ENCODE peak calls at places on chromosomes 4 and X, in seven cellular contexts. One of them, this sample, is unnamed.

GRCh38 chrX:131068945-131069719 is 11.0 kb downstream of the ARHGAP36 start:
- DNase-seq in IMR-90: no peak
- DNase-seq in Peyer's patch: no peak
- DNase-seq in heart right ventricle: no peak
- DNase-seq in HFF-Myc: no peak
- DNase-seq in lower lobe of right lung: no peak
- DNase-seq in lower leg skin: no peak
- DNase-seq in this sample: peak

GRCh38 chr4:151358266-151358665 is 32.9 kb upstream of the SH3D19 start:
- DNase-seq in IMR-90: no peak
- DNase-seq in Peyer's patch: no peak
- DNase-seq in heart right ventricle: peak
- DNase-seq in HFF-Myc: no peak
- DNase-seq in lower lobe of right lung: no peak
- DNase-seq in lower leg skin: no peak
- DNase-seq in this sample: no peak

GRCh38 chr4:183444953-183445543 is 612 bp downstream of the CDKN2AIP start:
- DNase-seq in IMR-90: no peak
- DNase-seq in Peyer's patch: peak
- DNase-seq in heart right ventricle: peak
- DNase-seq in HFF-Myc: no peak
- DNase-seq in lower lobe of right lung: peak
- DNase-seq in lower leg skin: no peak
- DNase-seq in this sample: peak

GRCh38 chr4:55947254-55947882 is 1.4 kb upstream of the CEP135 start:
- DNase-seq in IMR-90: peak
- DNase-seq in Peyer's patch: peak
- DNase-seq in heart right ventricle: no peak
- DNase-seq in HFF-Myc: no peak
- DNase-seq in lower lobe of right lung: no peak
- DNase-seq in lower leg skin: no peak
- DNase-seq in this sample: no peak

GRCh38 chr4:14446311-14446710 is 556.0 kb upstream of the CPEB2 start:
- DNase-seq in IMR-90: peak
- DNase-seq in Peyer's patch: no peak
- DNase-seq in heart right ventricle: no peak
- DNase-seq in HFF-Myc: no peak
- DNase-seq in lower lobe of right lung: no peak
- DNase-seq in lower leg skin: no peak
- DNase-seq in this sample: no peak

GRCh38 chrX:131607796-131608369 is 64.0 kb downstream of the OR13H1 start:
- DNase-seq in IMR-90: no peak
- DNase-seq in Peyer's patch: no peak
- DNase-seq in heart right ventricle: no peak
- DNase-seq in HFF-Myc: no peak
- DNase-seq in lower lobe of right lung: no peak
- DNase-seq in lower leg skin: no peak
- DNase-seq in this sample: no peak

GRCh38 chrX:11619426-11619825 is 46.3 kb downstream of the ARHGAP6 start:
- DNase-seq in IMR-90: peak
- DNase-seq in Peyer's patch: no peak
- DNase-seq in heart right ventricle: no peak
- DNase-seq in HFF-Myc: no peak
- DNase-seq in lower lobe of right lung: no peak
- DNase-seq in lower leg skin: no peak
- DNase-seq in this sample: peak

GRCh38 chrX:57121162-57121741 is at the start of gene SPIN2B:
- DNase-seq in IMR-90: peak
- DNase-seq in Peyer's patch: peak
- DNase-seq in heart right ventricle: peak
- DNase-seq in HFF-Myc: peak
- DNase-seq in lower lobe of right lung: peak
- DNase-seq in lower leg skin: peak
- DNase-seq in this sample: peak

GRCh38 chrX:19772306-19772705 is 115.1 kb downstream of the SH3KBP1 start:
- DNase-seq in IMR-90: peak
- DNase-seq in Peyer's patch: no peak
- DNase-seq in heart right ventricle: peak
- DNase-seq in HFF-Myc: no peak
- DNase-seq in lower lobe of right lung: no peak
- DNase-seq in lower leg skin: no peak
- DNase-seq in this sample: peak

GRCh38 chr4:19300213-19300612 is 951.5 kb upstream of the SLIT2 start:
- DNase-seq in IMR-90: peak
- DNase-seq in Peyer's patch: no peak
- DNase-seq in heart right ventricle: no peak
- DNase-seq in HFF-Myc: peak
- DNase-seq in lower lobe of right lung: no peak
- DNase-seq in lower leg skin: no peak
- DNase-seq in this sample: no peak

GRCh38 chrX:133699023-133699728 is 283.9 kb upstream of the GPC4 start:
- DNase-seq in IMR-90: no peak
- DNase-seq in Peyer's patch: no peak
- DNase-seq in heart right ventricle: no peak
- DNase-seq in HFF-Myc: no peak
- DNase-seq in lower lobe of right lung: no peak
- DNase-seq in lower leg skin: no peak
- DNase-seq in this sample: no peak

GRCh38 chr4:174591243-174592021 is 69.1 kb upstream of the HPGD start:
- DNase-seq in IMR-90: no peak
- DNase-seq in Peyer's patch: no peak
- DNase-seq in heart right ventricle: no peak
- DNase-seq in HFF-Myc: no peak
- DNase-seq in lower lobe of right lung: no peak
- DNase-seq in lower leg skin: no peak
- DNase-seq in this sample: no peak

GRCh38 chr4:158827475-158828085 is 58.8 kb downstream of the FNIP2 start:
- DNase-seq in IMR-90: no peak
- DNase-seq in Peyer's patch: no peak
- DNase-seq in heart right ventricle: no peak
- DNase-seq in HFF-Myc: no peak
- DNase-seq in lower lobe of right lung: no peak
- DNase-seq in lower leg skin: no peak
- DNase-seq in this sample: no peak

GRCh38 chrX:40542208-40542607 is 38.6 kb upstream of the ATP6AP2 start:
- DNase-seq in IMR-90: no peak
- DNase-seq in Peyer's patch: no peak
- DNase-seq in heart right ventricle: no peak
- DNase-seq in HFF-Myc: no peak
- DNase-seq in lower lobe of right lung: no peak
- DNase-seq in lower leg skin: no peak
- DNase-seq in this sample: no peak

GRCh38 chr4:146132445-146132844 is 43.1 kb upstream of the LSM6 start:
- DNase-seq in IMR-90: no peak
- DNase-seq in Peyer's patch: no peak
- DNase-seq in heart right ventricle: no peak
- DNase-seq in HFF-Myc: no peak
- DNase-seq in lower lobe of right lung: no peak
- DNase-seq in lower leg skin: no peak
- DNase-seq in this sample: no peak

GRCh38 chrX:50154429-50154828 is 46.4 kb downstream of the AKAP4 start:
- DNase-seq in IMR-90: no peak
- DNase-seq in Peyer's patch: no peak
- DNase-seq in heart right ventricle: no peak
- DNase-seq in HFF-Myc: no peak
- DNase-seq in lower lobe of right lung: no peak
- DNase-seq in lower leg skin: no peak
- DNase-seq in this sample: no peak

GRCh38 chr4:14897217-14897616 is 105.1 kb upstream of the CPEB2 start:
- DNase-seq in IMR-90: no peak
- DNase-seq in Peyer's patch: no peak
- DNase-seq in heart right ventricle: no peak
- DNase-seq in HFF-Myc: no peak
- DNase-seq in lower lobe of right lung: no peak
- DNase-seq in lower leg skin: no peak
- DNase-seq in this sample: no peak

GRCh38 chr4:141439223-141439622 is 197.2 kb upstream of the IL15 start:
- DNase-seq in IMR-90: no peak
- DNase-seq in Peyer's patch: no peak
- DNase-seq in heart right ventricle: no peak
- DNase-seq in HFF-Myc: no peak
- DNase-seq in lower lobe of right lung: no peak
- DNase-seq in lower leg skin: no peak
- DNase-seq in this sample: no peak

GRCh38 chr4:180558427-180558826 is 1684.8 kb upstream of the TENM3 start:
- DNase-seq in IMR-90: no peak
- DNase-seq in Peyer's patch: no peak
- DNase-seq in heart right ventricle: no peak
- DNase-seq in HFF-Myc: no peak
- DNase-seq in lower lobe of right lung: no peak
- DNase-seq in lower leg skin: no peak
- DNase-seq in this sample: no peak

DNA sequence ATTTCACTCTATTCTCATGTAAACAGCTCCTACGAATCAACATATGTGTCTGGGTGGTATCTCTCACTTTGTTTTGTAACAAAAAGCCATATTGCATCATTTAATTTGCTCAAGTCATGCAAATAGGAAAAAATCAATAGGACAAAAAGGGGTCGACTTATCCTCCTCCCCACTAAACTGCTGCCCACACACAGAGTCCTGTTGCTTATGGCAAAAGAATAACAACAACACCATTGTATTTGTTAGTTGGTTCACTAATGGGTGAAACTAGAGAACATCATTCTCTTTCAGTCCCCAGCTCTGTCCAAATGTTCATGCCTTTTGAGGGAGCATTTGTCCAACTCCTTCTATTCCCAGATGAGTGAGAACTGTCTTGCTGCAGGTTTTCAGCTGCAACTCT is 2.1 kb downstream of the HHIP start:
- DNase-seq in IMR-90: no peak
- DNase-seq in Peyer's patch: no peak
- DNase-seq in heart right ventricle: no peak
- DNase-seq in HFF-Myc: no peak
- DNase-seq in lower lobe of right lung: no peak
- DNase-seq in lower leg skin: no peak
- DNase-seq in this sample: no peak
- H3K4me3 ChIP-seq in IMR-90: peak
- H3K4me3 ChIP-seq in Peyer's patch: no peak
- H3K4me3 ChIP-seq in heart right ventricle: no peak
- H3K4me3 ChIP-seq in HFF-Myc: no peak
- H3K4me3 ChIP-seq in lower lobe of right lung: peak
- H3K4me3 ChIP-seq in lower leg skin: no peak
- H3K4me3 ChIP-seq in this sample: peak

DNA sequence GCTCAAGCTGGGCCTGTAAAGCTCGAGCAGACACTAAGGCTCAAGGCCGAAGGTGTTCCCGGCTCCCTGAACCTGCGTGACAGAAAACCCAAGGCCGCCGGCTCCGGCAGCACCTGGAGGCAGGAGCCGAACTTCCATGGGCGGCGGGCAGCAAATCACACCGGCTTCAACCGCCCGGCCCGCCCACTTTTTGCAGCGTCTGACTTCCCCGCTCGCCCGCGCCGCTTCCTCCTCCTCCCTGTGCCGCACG is 940 bp upstream of the NSD2 start:
- DNase-seq in IMR-90: peak
- DNase-seq in Peyer's patch: peak
- DNase-seq in heart right ventricle: peak
- DNase-seq in HFF-Myc: no peak
- DNase-seq in lower lobe of right lung: peak
- DNase-seq in lower leg skin: peak
- DNase-seq in this sample: peak
- TF ChIP-seq CTCF in IMR-90: no peak
- TF ChIP-seq CTCF in Peyer's patch: no peak
- TF ChIP-seq CTCF in heart right ventricle: no peak
- TF ChIP-seq CTCF in HFF-Myc: no peak
- TF ChIP-seq CTCF in lower lobe of right lung: no peak
- TF ChIP-seq CTCF in lower leg skin: no peak
- TF ChIP-seq CTCF in this sample: no peak

DNA sequence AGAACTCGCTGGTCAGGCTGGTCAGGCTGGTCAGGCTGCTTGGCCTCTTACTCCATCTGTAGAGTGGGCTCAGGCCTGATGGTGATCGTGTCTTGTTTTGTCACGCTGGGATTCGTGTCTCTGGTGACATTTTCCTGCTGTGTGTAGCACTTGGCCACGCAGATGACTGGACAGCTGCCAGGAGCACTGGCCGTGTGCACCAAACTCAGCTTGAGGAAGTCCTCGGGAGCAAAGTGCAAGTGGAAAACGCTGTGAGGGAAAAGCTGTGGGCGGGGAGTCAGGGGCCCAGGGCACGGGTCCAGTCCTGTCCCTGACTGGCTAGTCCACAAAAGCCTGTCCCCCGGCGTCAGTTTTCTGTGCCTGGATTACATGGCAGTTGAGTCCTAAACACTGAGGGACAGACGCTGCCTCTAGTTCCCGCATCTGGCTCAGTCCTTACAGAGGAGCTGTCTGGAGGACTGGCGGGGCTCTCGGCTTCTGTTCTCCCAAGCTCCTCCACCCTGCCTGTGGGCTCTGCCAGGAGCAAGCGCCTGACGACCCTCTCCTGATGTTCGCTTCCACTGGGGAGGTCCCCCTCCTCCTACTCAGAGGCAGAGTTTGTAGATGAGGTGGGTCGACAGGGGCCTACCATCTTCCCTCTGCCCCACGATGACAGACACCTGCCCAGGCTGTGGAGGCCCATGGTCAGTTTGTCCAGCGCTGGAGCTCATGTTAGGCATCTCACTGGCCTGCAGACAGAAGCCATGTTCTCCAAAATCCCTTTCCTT is 35.9 kb upstream of the GRPEL1 start:
- DNase-seq in IMR-90: peak
- DNase-seq in Peyer's patch: peak
- DNase-seq in heart right ventricle: peak
- DNase-seq in HFF-Myc: no peak
- DNase-seq in lower lobe of right lung: peak
- DNase-seq in lower leg skin: peak
- DNase-seq in this sample: no peak
- H3K4me3 ChIP-seq in IMR-90: peak
- H3K4me3 ChIP-seq in Peyer's patch: peak
- H3K4me3 ChIP-seq in heart right ventricle: peak
- H3K4me3 ChIP-seq in HFF-Myc: peak
- H3K4me3 ChIP-seq in lower lobe of right lung: peak
- H3K4me3 ChIP-seq in lower leg skin: no peak
- H3K4me3 ChIP-seq in this sample: peak

DNA sequence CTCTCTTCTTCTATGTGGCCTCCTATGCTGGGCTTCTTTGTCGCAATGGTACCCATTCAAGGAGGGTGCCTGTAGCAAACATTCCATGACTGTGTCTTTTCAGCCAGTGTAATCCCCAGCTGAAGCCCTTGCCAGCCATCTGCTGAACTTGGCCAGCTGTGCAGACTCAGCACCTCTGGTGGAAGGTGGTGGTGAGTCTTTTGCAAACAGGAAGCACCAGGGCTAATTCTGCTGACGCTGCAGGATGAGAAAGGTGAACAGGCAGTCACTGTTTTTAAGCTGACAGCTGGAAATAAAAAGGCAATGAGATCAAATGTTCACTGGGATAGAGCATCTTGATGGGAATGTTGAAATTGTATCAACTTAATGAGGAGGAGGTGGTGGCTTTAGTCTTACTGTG is 298.7 kb upstream of the CLNK start:
- DNase-seq in IMR-90: no peak
- DNase-seq in Peyer's patch: peak
- DNase-seq in heart right ventricle: no peak
- DNase-seq in HFF-Myc: no peak
- DNase-seq in lower lobe of right lung: no peak
- DNase-seq in lower leg skin: no peak
- DNase-seq in this sample: no peak
- TF ChIP-seq CTCF in IMR-90: no peak
- TF ChIP-seq CTCF in Peyer's patch: no peak
- TF ChIP-seq CTCF in heart right ventricle: no peak
- TF ChIP-seq CTCF in HFF-Myc: no peak
- TF ChIP-seq CTCF in lower lobe of right lung: no peak
- TF ChIP-seq CTCF in lower leg skin: no peak
- TF ChIP-seq CTCF in this sample: no peak